ENCODE peak calls at places on chromosomes 3 and 15, in five cellular contexts. W is H1, V is K562, L is HepG2, M is GM12878. E is an unnamed sample.
A peak's percentile ranks its signal among the peaks of the same experiment; 100 is the strongest.

GRCh38 chr3:125389282-125389681 is 14.2 kb upstream of the ZNF148 start:
- DNase-seq in W (no peak), V (no peak), L (no peak), M (no peak), E (no peak)

GRCh38 chr15:99407716-99408115 is 156.4 kb downstream of the LRRC28 start:
- DNase-seq in W (no peak), V (no peak), L (no peak), M (no peak), E (no peak)

GRCh38 chr15:23629234-23629805 is 18.3 kb downstream of the MAGEL2 start:
- DNase-seq in W (no peak), V (peak; percentile 16), L (no peak), M (no peak), E (no peak)

GRCh38 chr3:126117786-126118185 is 33.9 kb upstream of the SLC41A3 start:
- DNase-seq in W (peak; percentile 13), V (no peak), L (no peak), M (no peak), E (no peak)

GRCh38 chr3:156120528-156121251 is at the start of gene KCNAB1:
- DNase-seq in W (no peak), V (no peak), L (no peak), M (no peak), E (no peak)

GRCh38 chr3:159762238-159762637 is 226.4 kb upstream of the IL12A start:
- DNase-seq in W (no peak), V (no peak), L (no peak), M (no peak), E (no peak)

GRCh38 chr3:58418227-58418626 is 15.4 kb downstream of the PDHB start:
- DNase-seq in W (no peak), V (no peak), L (no peak), M (no peak), E (no peak)

GRCh38 chr3:123723527-123724168 is 138.8 kb upstream of the HACD2 start:
- DNase-seq in W (peak; percentile 76), V (peak; percentile 51), L (peak; percentile 62), M (peak; percentile 27), E (peak; percentile 63)

GRCh38 chr3:134423153-134423552 is 48.9 kb upstream of the AMOTL2 start:
- DNase-seq in W (no peak), V (no peak), L (no peak), M (no peak), E (peak; percentile 25)

GRCh38 chr3:134419966-134420321 is 45.7 kb upstream of the AMOTL2 start:
- DNase-seq in W (no peak), V (no peak), L (no peak), M (no peak), E (no peak)

GRCh38 chr3:134419214-134419965 is 45.1 kb upstream of the AMOTL2 start:
- DNase-seq in W (no peak), V (no peak), L (peak; percentile 96), M (no peak), E (no peak)
- TF ChIP-seq ATF2 in W (no peak), V (no peak), L (peak; percentile 98), M (no peak), E (no peak)

GRCh38 chr3:45992820-45993219 is 2.8 kb downstream of the FYCO1 start:
- DNase-seq in W (no peak), V (no peak), L (no peak), M (no peak), E (no peak)
- TF ChIP-seq ATF2 in W (no peak), V (no peak), L (no peak), M (no peak), E (no peak)

DNA sequence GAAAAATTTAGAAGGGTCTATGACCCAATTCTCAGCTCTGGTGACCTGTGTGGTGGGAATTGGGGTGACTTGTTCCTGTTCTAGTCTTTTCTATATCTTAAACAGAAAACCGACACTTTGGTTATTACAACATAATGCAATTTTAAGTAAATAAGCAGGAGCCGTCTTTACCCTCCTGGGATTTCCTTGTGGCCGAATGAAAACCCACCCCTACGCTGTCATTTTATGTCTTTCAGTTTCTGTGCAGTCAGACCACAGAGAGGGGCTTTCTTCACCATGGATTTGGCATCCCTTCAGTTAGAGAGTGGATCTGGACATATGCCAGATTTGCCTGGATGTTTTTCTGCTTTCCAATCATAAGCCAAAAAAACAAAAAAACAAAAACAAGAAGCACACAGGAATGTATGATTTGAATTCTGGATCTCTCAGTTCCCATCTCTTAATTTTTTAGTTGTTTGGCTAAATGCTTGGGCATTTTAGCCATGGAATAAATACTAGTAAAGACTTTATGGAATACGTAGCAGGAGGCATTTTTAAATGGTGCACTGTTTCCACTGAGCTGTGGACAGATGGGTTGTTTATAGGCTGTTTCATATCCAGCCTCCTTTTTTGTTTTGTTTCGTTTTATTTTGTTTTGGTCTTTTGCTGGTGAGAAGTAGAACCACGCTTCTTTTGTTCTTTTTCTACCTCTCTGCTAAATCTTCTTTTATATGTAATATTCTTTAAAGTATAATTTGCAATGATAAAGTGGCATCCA is 272.9 kb downstream of the FEZF2 start:
- DNase-seq in W (no peak), V (no peak), L (no peak), M (no peak), E (no peak)
- TF ChIP-seq ATF2 in W (no peak), V (no peak), L (no peak), M (no peak), E (no peak)

GRCh38 chr3:73508330-73508954 is 116.3 kb downstream of the PDZRN3 start:
- DNase-seq in W (no peak), V (peak; percentile 44), L (peak; percentile 44), M (no peak), E (peak; percentile 54)
- TF ChIP-seq ATF2 in W (no peak), V (no peak), L (no peak), M (no peak), E (no peak)

GRCh38 chr15:90233701-90234518 is at the start of the genes CIB1 and GDPGP1:
- DNase-seq in W (peak; percentile 94), V (peak; percentile 98), L (peak; percentile 88), M (peak; percentile 71), E (peak; percentile 95)

GRCh38 chr15:90231028-90232017 is 2.4 kb downstream of the CIB1 start:
- DNase-seq in W (no peak), V (no peak), L (no peak), M (peak; percentile 32), E (no peak)

GRCh38 chr15:90232941-90233700 is 620 bp downstream of the CIB1 start:
- DNase-seq in W (peak; percentile 84), V (peak; percentile 80), L (peak; percentile 84), M (no peak), E (peak; percentile 71)

GRCh38 chr15:90230610-90231009 is 3.1 kb downstream of the CIB1 start:
- DNase-seq in W (no peak), V (no peak), L (no peak), M (no peak), E (no peak)

DNA sequence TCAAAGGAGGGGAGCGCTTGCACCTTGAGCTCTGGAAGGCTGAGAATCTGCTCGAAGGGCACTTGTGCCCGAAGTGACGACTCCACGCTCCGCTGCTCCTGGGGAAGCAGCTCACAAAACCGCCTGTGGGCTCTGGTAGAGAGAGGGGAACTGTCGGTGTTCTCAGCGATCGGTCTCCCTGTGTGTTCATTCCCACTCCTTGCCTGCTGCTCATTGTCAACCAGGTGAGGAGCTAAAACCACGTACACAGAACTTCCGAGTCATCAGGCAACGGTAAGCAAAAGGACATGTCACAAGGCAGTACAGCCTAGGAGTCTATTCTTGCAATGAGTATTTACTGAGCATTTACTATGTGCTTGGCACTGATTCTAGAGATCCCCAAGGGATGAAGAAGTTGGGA is 1.5 kb downstream of the CIB1 start:
- DNase-seq in W (no peak), V (no peak), L (no peak), M (no peak), E (no peak)
- TF ChIP-seq ATF2 in W (no peak), V (no peak), L (no peak), M (no peak), E (no peak)

GRCh38 chr3:132730891-132731580 is 8.8 kb upstream of the NPHP3 start:
- DNase-seq in W (no peak), V (no peak), L (peak; percentile 33), M (no peak), E (no peak)
- TF ChIP-seq ATF2 in W (no peak), V (no peak), L (no peak), M (no peak), E (no peak)